ENCODE peak calls at places on chromosome 3, in seven cellular contexts. B is heart left ventricle, D is heart right ventricle, H is astrocyte, J is breast epithelium, K is psoas muscle, I is stomach. G is an unnamed sample. For H3K9me3, the result is how much of the 10 kb centered on the place peaks cover.

GRCh38 chr3:134976948-134977347 is 181.9 kb downstream of the EPHB1 start:
- DNase-seq in B (no peak), J (no peak), H (no peak), D (no peak), I (no peak), K (no peak), G (no peak)

GRCh38 chr3:116299646-116300081 is 145.6 kb downstream of the LSAMP start:
- DNase-seq in H (no peak), D (no peak), K (no peak), B (no peak), I (no peak), J (no peak), G (no peak)

GRCh38 chr3:27721717-27722564 is at the start of gene EOMES:
- DNase-seq in K (peak), I (peak), J (no peak), D (no peak), H (peak), B (no peak), G (no peak)

GRCh38 chr3:126858887-126859286 is 124.0 kb upstream of the PLXNA1 start:
- DNase-seq in K (no peak), J (no peak), H (peak), I (no peak), B (no peak), D (no peak), G (peak)

GRCh38 chr3:24502690-24503089 is 8.0 kb upstream of the THRB start:
- DNase-seq in H (peak), K (no peak), D (no peak), I (no peak), J (no peak), B (no peak), G (no peak)

GRCh38 chr3:15812183-15812582 is 14.4 kb upstream of the ANKRD28 start:
- DNase-seq in I (no peak), H (no peak), J (no peak), B (no peak), K (no peak), D (no peak), G (no peak)

GRCh38 chr3:182268711-182269110 is 524.6 kb upstream of the ATP11B start:
- DNase-seq in D (no peak), I (no peak), K (no peak), B (no peak), H (no peak), J (no peak), G (no peak)

GRCh38 chr3:46512191-46512590 is 14.4 kb downstream of the RTP3 start:
- DNase-seq in B (no peak), J (no peak), I (no peak), D (no peak), K (no peak), H (no peak), G (no peak)

GRCh38 chr3:122969585-122970453 is 57.7 kb downstream of the SEMA5B start:
- DNase-seq in D (peak), K (no peak), J (no peak), I (no peak), B (peak), H (peak), G (no peak)

GRCh38 chr3:156643729-156644389 is 30.5 kb upstream of the TIPARP start:
- DNase-seq in J (no peak), B (no peak), H (peak), K (no peak), D (peak), I (no peak), G (no peak)

GRCh38 chr3:70550723-70551319 is 238.4 kb upstream of the MDFIC2 start:
- DNase-seq in K (peak), I (peak), D (peak), J (peak), H (peak), B (peak), G (no peak)

GRCh38 chr3:15405448-15406050 is 21.8 kb downstream of the METTL6 start:
- DNase-seq in I (no peak), K (no peak), H (peak), D (no peak), B (no peak), J (no peak), G (no peak)

GRCh38 chr3:184275302-184275701 is 520 bp upstream of the ECE2 start:
- DNase-seq in J (no peak), D (no peak), I (no peak), K (no peak), H (no peak), B (no peak), G (no peak)

GRCh38 chr3:102024270-102024904 is 175.1 kb downstream of the NFKBIZ start:
- DNase-seq in D (no peak), J (no peak), B (no peak), K (no peak), I (no peak), H (no peak), G (no peak)

GRCh38 chr3:144104146-144104545 is 132.5 kb downstream of the DIPK2A start:
- DNase-seq in H (no peak), J (no peak), K (no peak), B (no peak), D (no peak), I (no peak), G (no peak)

GRCh38 chr3:29186982-29187718 is 93.7 kb upstream of the RBMS3 start:
- DNase-seq in B (no peak), D (no peak), J (no peak), I (no peak), H (peak), K (no peak), G (no peak)

GRCh38 chr3:187807086-187807862 is 62.0 kb upstream of the BCL6 start:
- DNase-seq in K (no peak), I (no peak), J (no peak), B (no peak), D (no peak), H (peak), G (no peak)

GRCh38 chr3:195033531-195034091 is 237.3 kb downstream of the XXYLT1 start:
- DNase-seq in H (no peak), B (no peak), D (no peak), J (no peak), K (no peak), I (peak), G (no peak)

GRCh38 chr3:67292356-67293225 is 294.5 kb downstream of the KBTBD8 start:
- DNase-seq in B (no peak), H (no peak), I (peak), K (no peak), D (no peak), J (peak), G (no peak)

GRCh38 chr3:33006081-33006480 is 54.6 kb downstream of the CCR4 start:
- DNase-seq in I (no peak), J (no peak), B (no peak), D (no peak), K (no peak), H (no peak), G (no peak)

GRCh38 chr3:114496021-114496434 is 202.2 kb downstream of the TIGIT start:
- DNase-seq in J (no peak), D (peak), I (no peak), B (peak), H (peak), K (peak), G (no peak)

GRCh38 chr3:194270627-194271458 is 80.3 kb downstream of the CPN2 start:
- DNase-seq in K (peak), D (peak), J (peak), I (peak), B (peak), H (peak), G (peak)

DNA sequence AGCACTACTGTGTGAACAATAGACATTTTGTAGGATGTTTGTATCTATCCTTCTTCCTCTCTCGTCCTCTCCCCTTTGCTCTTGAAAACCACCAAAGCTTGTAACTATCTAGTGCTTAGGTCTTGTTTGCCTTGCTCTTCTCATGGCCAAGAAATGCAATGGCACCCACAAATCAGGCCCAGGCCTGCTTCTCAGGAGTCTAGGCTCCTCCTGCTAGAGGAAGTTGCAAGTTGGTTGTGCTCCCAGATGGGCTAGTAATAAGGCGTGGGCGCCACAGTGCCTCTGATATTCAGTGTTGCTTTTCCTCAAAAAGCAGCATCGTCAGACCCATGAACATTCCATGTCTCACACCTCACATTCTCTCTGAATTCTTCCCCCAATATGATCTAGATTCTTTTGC is 28.7 kb downstream of the ZNF385D start:
- DNase-seq in D (no peak), K (no peak), J (peak), B (no peak), H (no peak), I (no peak), G (no peak)
- H3K9me3 ChIP-seq in D (under half), K (under half), J (under half), B (under half), H (under half), I (under half), G (under half)

GRCh38 chr3:125679258-125679657 is 84.0 kb upstream of the OSBPL11 start:
- DNase-seq in D (no peak), H (no peak), J (no peak), B (no peak), K (no peak), I (no peak), G (no peak)
- TF ChIP-seq CTCF in D (no peak), H (no peak), J (no peak), B (no peak), K (no peak), I (no peak), G (no peak)

DNA sequence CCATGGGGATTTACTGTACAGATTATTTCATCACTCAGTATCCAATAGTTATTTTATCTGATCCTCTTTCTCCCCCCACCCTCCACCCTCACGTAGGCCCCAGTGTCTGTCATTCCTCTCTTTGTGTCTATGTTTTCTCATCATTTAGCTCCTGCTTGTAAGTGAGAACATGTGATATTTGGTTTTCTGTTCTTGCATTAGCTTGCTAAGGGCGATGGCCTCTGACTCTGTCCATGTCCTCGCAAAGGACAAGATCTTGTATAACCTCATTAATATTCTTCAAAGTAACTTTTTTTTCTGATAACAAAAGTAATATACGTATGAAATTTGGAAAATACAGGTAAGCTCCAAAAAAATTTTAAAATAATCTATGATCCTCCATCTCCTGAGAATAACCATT is 67.4 kb downstream of the MAP3K13 start:
- DNase-seq in B (no peak), D (no peak), I (no peak), H (no peak), J (no peak), K (no peak), G (no peak)
- H3K4me3 ChIP-seq in B (no peak), D (no peak), I (no peak), H (no peak), J (no peak), K (no peak), G (no peak)

GRCh38 chr3:8597515-8597853 is 47.1 kb downstream of the SSUH2 start:
- DNase-seq in B (no peak), D (no peak), I (no peak), H (peak), J (no peak), K (no peak), G (no peak)
- H3K9me3 ChIP-seq in B (under half), D (under half), I (under half), H (under half), J (under half), K (under half), G (under half)

GRCh38 chr3:140736863-140737460 is 59.1 kb downstream of the TRIM42 start:
- DNase-seq in K (peak), B (peak), D (peak), I (peak), J (no peak), H (peak), G (no peak)
- TF ChIP-seq CTCF in K (peak), B (peak), D (peak), I (no peak), J (peak), H (peak), G (peak)

GRCh38 chr3:179460260-179460659 is 9.0 kb upstream of the GNB4 start:
- DNase-seq in I (no peak), K (no peak), B (no peak), D (no peak), J (no peak), H (no peak), G (no peak)

GRCh38 chr3:179463299-179463698 is 12.0 kb upstream of the GNB4 start:
- DNase-seq in J (no peak), B (no peak), K (no peak), D (no peak), I (no peak), H (no peak), G (no peak)

DNA sequence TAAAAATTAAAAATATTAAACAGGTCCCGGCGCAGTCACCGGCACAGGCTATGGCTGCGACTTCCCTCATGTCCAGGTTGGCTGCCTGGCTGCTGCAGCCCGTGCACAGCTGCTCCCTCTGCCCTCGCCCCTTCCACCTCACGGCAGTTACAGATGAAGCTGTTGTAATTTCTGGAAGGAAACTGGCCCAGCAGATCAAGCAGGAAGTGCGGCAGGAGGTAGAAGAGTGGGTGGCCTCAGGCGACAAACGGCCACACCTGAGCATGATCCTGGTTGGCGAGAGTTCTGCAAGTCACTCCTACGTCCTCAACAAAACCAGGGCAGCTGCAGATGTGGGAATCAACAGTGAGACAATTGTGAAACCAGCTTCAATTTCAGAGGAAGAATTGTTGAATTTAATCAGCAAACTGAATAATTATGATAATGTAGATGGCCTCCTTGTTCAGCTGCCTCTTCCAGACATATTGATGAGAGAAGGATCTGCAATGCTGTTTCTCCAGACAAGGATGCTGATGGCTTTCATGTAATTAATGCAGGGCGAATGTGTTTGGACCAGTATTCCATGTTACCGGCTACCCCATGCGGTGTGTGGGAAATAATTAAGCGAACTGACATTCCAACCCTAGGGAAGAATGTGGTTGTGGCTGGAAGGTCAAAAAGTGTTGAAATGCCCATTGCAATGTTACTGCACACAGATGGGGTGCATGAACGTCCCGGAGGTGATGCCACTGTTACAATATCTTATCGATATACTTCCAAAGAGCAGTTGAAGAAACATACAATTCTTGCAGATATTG is 13.2 kb upstream of the GNB4 start:
- DNase-seq in I (no peak), B (no peak), J (peak), H (no peak), K (no peak), D (no peak), G (no peak)
- H3K4me3 ChIP-seq in I (no peak), B (no peak), J (peak), H (no peak), K (no peak), D (no peak), G (no peak)

DNA sequence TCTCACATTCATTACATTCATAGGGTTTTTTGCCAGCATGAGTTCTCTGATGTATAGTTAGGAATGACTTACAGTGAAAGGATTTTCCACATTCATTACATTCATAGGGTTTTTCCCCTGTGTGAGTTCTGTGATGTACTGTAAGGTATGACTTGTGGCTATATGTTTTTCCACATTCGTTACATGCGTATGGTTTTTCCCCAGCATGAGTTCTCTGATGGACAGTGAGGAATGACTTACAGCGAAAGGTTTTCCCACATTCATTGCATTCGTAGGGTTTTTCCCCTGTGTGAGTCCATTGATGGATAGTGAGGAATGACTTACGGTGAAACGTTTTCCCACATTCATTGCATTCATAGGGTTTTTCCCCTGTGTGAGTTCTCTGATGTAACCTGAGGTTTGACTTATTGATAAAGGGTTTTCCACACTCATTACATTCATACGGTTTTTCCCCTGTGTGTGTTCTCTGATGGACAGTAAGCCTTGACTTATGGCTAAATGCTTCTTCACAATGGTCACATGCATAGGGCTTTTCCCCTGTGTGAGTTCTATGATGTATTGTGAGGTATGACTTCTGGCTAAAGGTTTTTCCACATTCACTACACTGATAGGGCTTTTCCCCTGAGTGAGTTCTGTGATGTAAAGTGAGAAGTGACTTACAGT is 47.4 kb downstream of the ZNF717 start:
- DNase-seq in I (no peak), D (no peak), J (no peak), H (peak), K (no peak), B (no peak), G (no peak)
- H3K9me3 ChIP-seq in I (half or more), D (under half), J (half or more), H (half or more), K (half or more), B (half or more), G (under half)

GRCh38 chr3:169765281-169765624 is 393 bp upstream of the TERC start:
- DNase-seq in B (no peak), D (no peak), J (no peak), H (no peak), K (no peak), I (no peak), G (no peak)

GRCh38 chr3:169771651-169772529 is 1.3 kb upstream of the MYNN start:
- DNase-seq in J (no peak), I (peak), B (peak), K (peak), D (peak), H (peak), G (no peak)

GRCh38 chr3:169772530-169772950 is 656 bp upstream of the MYNN start:
- DNase-seq in D (peak), K (peak), H (peak), I (peak), B (peak), J (peak), G (peak)

GRCh38 chr3:169772951-169773816 is at the start of gene MYNN:
- DNase-seq in I (peak), D (peak), H (peak), K (peak), J (peak), B (peak), G (peak)

DNA sequence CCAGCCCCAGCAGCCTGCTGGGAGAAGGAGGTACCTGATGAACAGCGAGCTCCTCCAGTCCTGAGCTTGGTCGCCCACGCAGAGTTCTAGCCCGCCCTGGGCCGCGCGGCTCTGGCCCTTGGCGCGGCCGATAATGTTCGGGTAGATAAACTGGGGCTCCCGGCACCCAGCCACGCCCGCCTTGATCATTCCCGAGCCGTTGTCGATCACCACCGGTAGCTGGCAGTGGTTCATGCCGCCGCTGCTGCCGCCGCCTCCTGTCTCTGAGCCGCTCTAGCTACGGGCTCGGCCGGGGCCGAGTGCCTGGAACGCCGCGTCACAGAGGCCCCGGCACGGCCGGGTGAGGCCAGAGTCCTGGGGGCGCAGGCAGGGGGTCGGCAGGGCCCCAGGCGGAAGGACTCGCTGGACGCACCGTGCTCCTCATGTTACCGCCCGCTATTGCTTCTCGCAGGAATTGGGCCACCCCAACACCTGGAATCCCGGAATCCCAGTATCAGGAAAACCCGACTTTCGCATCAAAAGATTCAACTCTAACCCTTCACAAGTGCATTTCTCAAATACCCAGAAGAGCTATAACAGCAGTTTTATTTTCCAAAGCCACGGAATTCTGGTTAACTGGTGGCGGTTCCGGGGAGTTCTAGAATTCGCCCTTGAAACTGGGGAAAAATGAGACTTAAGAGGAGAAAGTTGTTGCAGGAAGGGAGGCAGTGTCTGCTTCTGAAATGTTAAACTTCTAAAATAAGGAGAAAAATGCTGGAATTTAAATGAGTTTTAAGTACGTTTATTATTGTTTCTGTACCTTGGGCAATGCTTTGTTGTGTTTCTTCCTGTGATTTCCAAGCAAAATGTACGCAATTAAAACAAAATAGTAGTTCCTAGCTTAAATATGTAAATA is at the start of gene ACTRT3:
- DNase-seq in J (peak), K (peak), H (peak), D (peak), I (peak), B (peak), G (peak)
- TF ChIP-seq CTCF in J (no peak), K (no peak), H (no peak), D (no peak), I (no peak), B (no peak), G (no peak)